ENCODE peak calls at places on chromosome 4, in seven cellular contexts. W is H1, O is GM12878, B is K562, L is HCT116, H is SK-N-SH, R is HepG2. G is an unnamed sample.

GRCh38 chr4:12576409-12576808 is 907.7 kb downstream of the RAB28 start:
- DNase-seq in W (no peak), O (no peak), B (no peak), L (no peak), H (no peak), R (no peak), G (no peak)

GRCh38 chr4:5037553-5038551 is 13.4 kb upstream of the STK32B start:
- DNase-seq in W (no peak), O (no peak), B (peak), L (no peak), H (no peak), R (peak), G (peak)

GRCh38 chr4:140150636-140150885 is 3.4 kb downstream of the MAML3 start:
- DNase-seq in W (no peak), O (no peak), B (peak), L (no peak), H (no peak), R (no peak), G (no peak)

GRCh38 chr4:88619973-88620372 is 27.7 kb downstream of the HERC3 start:
- DNase-seq in W (no peak), O (no peak), B (no peak), L (no peak), H (no peak), R (no peak), G (no peak)

GRCh38 chr4:121950212-121950679 is 1.6 kb downstream of the TRPC3 start:
- DNase-seq in W (peak), O (no peak), B (peak), L (peak), H (peak), R (peak), G (no peak)

GRCh38 chr4:169115897-169116254 is 105.8 kb upstream of the CBR4 start:
- DNase-seq in W (no peak), O (no peak), B (peak), L (peak), H (no peak), R (no peak), G (no peak)

GRCh38 chr4:84363256-84363655 is 135.8 kb downstream of the NKX6-1 start:
- DNase-seq in W (no peak), O (no peak), B (no peak), L (no peak), H (no peak), R (no peak), G (no peak)

GRCh38 chr4:16256343-16256742 is 30.1 kb upstream of the TAPT1 start:
- DNase-seq in W (no peak), O (no peak), B (no peak), L (no peak), H (no peak), R (no peak), G (no peak)

GRCh38 chr4:94561249-94562024 is 109.7 kb downstream of the PDLIM5 start:
- DNase-seq in W (no peak), O (no peak), B (no peak), L (no peak), H (no peak), R (no peak), G (no peak)

GRCh38 chr4:28444886-28445496 is 1584.3 kb downstream of the STIM2 start:
- DNase-seq in W (no peak), O (no peak), B (no peak), L (no peak), H (no peak), R (no peak), G (no peak)

GRCh38 chr4:33924239-33924638 is 2320.1 kb downstream of the ARAP2 start:
- DNase-seq in W (no peak), O (no peak), B (peak), L (peak), H (no peak), R (no peak), G (no peak)

GRCh38 chr4:90317785-90318184 is 190.6 kb downstream of the CCSER1 start:
- DNase-seq in W (no peak), O (no peak), B (no peak), L (peak), H (no peak), R (no peak), G (no peak)

GRCh38 chr4:8688041-8688907 is 95.7 kb downstream of the CPZ start:
- DNase-seq in W (peak), O (no peak), B (peak), L (peak), H (peak), R (no peak), G (peak)

GRCh38 chr4:67087897-67088296 is 457.4 kb downstream of the CENPC start:
- DNase-seq in W (peak), O (no peak), B (peak), L (peak), H (peak), R (peak), G (peak)

GRCh38 chr4:47213971-47214370 is 182.6 kb downstream of the GABRB1 start:
- DNase-seq in W (no peak), O (no peak), B (no peak), L (no peak), H (no peak), R (peak), G (no peak)

GRCh38 chr4:83708500-83709175 is 172.7 kb downstream of the GPAT3 start:
- DNase-seq in W (no peak), O (no peak), B (no peak), L (no peak), H (no peak), R (no peak), G (no peak)

GRCh38 chr4:27398911-27399310 is 538.3 kb downstream of the STIM2 start:
- DNase-seq in W (no peak), O (no peak), B (no peak), L (no peak), H (no peak), R (no peak), G (no peak)

GRCh38 chr4:139015269-139015947 is at the start of gene NOCT:
- DNase-seq in W (peak), O (peak), B (peak), L (peak), H (peak), R (peak), G (peak)

GRCh38 chr4:138696771-138697170 is 318.8 kb upstream of the NOCT start:
- DNase-seq in W (no peak), O (no peak), B (no peak), L (no peak), H (no peak), R (no peak), G (no peak)

GRCh38 chr4:133581971-133582619 is 433.0 kb downstream of the PCDH10 start:
- DNase-seq in W (no peak), O (no peak), B (no peak), L (no peak), H (no peak), R (no peak), G (no peak)

GRCh38 chr4:102815981-102816380 is 11.4 kb downstream of the UBE2D3 start:
- DNase-seq in W (no peak), O (no peak), B (no peak), L (no peak), H (no peak), R (peak), G (no peak)

GRCh38 chr4:166941629-166942028 is 292.7 kb downstream of the SPOCK3 start:
- DNase-seq in W (no peak), O (peak), B (no peak), L (peak), H (no peak), R (no peak), G (no peak)

GRCh38 chr4:95091272-95091671 is 333.5 kb downstream of the BMPR1B start:
- DNase-seq in W (no peak), O (no peak), B (no peak), L (no peak), H (no peak), R (no peak), G (peak)

GRCh38 chr4:55636622-55636999 is 513 bp upstream of the NMU start:
- DNase-seq in W (peak), O (no peak), B (peak), L (no peak), H (peak), R (no peak), G (no peak)

GRCh38 chr4:187422655-187423054 is 572.9 kb upstream of the ZFP42 start:
- DNase-seq in W (no peak), O (no peak), B (peak), L (no peak), H (no peak), R (no peak), G (no peak)

GRCh38 chr4:52572936-52573485 is 86.1 kb downstream of the USP46 start:
- DNase-seq in W (no peak), O (no peak), B (no peak), L (no peak), H (no peak), R (no peak), G (no peak)

GRCh38 chr4:16213107-16213506 is 13.2 kb downstream of the TAPT1 start:
- DNase-seq in W (no peak), O (no peak), B (no peak), L (no peak), H (no peak), R (no peak), G (no peak)

GRCh38 chr4:75717332-75717873 is 7.0 kb upstream of the USO1 start:
- DNase-seq in W (peak), O (no peak), B (no peak), L (no peak), H (no peak), R (no peak), G (no peak)

GRCh38 chr4:123699823-123700822 is 303.5 kb downstream of the SPRY1 start:
- DNase-seq in W (no peak), O (no peak), B (no peak), L (no peak), H (no peak), R (peak), G (no peak)

GRCh38 chr4:173039617-173040176 is 128.9 kb upstream of the GALNT7 start:
- DNase-seq in W (no peak), O (no peak), B (no peak), L (no peak), H (no peak), R (no peak), G (no peak)

GRCh38 chr4:52914051-52914605 is 52.0 kb downstream of the RASL11B start:
- DNase-seq in W (no peak), O (no peak), B (no peak), L (no peak), H (no peak), R (peak), G (no peak)

GRCh38 chr4:185192059-185192458 is 11.7 kb downstream of the CFAP97 start:
- DNase-seq in W (no peak), O (no peak), B (no peak), L (no peak), H (no peak), R (no peak), G (no peak)

GRCh38 chr4:177448850-177449249 is 6.6 kb upstream of the AGA start:
- DNase-seq in W (no peak), O (no peak), B (no peak), L (no peak), H (no peak), R (no peak), G (no peak)

GRCh38 chr4:10917475-10918103 is 233.0 kb upstream of the CLNK start:
- DNase-seq in W (no peak), O (no peak), B (no peak), L (no peak), H (no peak), R (no peak), G (peak)
- TF ChIP-seq JUND in W (no peak), O (no peak), B (no peak), L (no peak), H (no peak), R (no peak), G (no peak)

GRCh38 chr4:137530176-137530575 is 2.1 kb downstream of the PCDH18 start:
- DNase-seq in W (no peak), O (no peak), B (no peak), L (no peak), H (no peak), R (no peak), G (no peak)
- TF ChIP-seq JUND in W (no peak), O (no peak), B (no peak), L (no peak), H (no peak), R (no peak), G (no peak)

GRCh38 chr4:87497141-87497540 is 32.0 kb downstream of the SPARCL1 start:
- DNase-seq in W (peak), O (no peak), B (peak), L (no peak), H (no peak), R (no peak), G (no peak)
- TF ChIP-seq JUND in W (no peak), O (no peak), B (no peak), L (no peak), H (no peak), R (no peak), G (no peak)

GRCh38 chr4:3213661-3214250 is 35.2 kb upstream of the MSANTD1 start:
- DNase-seq in W (no peak), O (no peak), B (no peak), L (no peak), H (no peak), R (no peak), G (no peak)

GRCh38 chr4:3211866-3212265 is 37.1 kb upstream of the MSANTD1 start:
- DNase-seq in W (no peak), O (no peak), B (no peak), L (no peak), H (no peak), R (no peak), G (no peak)

GRCh38 chr4:3215256-3215655 is 33.7 kb upstream of the MSANTD1 start:
- DNase-seq in W (no peak), O (no peak), B (no peak), L (no peak), H (no peak), R (no peak), G (peak)

GRCh38 chr4:3212391-3213100 is 36.4 kb upstream of the MSANTD1 start:
- DNase-seq in W (no peak), O (no peak), B (no peak), L (no peak), H (no peak), R (no peak), G (no peak)

DNA sequence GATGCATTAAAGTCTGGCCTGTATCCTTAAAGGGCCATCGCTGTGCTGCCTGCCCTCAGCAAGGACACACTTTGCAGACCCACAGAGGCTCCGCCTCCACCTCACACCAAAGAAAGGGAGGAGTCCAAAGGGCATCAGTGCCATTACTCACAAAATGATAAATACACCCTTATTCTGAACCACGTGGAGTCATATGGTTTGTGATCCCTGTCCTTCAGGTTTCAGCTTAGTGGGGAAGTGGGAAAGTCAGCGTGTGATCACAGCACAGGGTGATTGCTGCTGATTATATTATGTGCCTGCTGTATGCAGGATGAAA is 35.9 kb upstream of the MSANTD1 start:
- DNase-seq in W (no peak), O (no peak), B (no peak), L (no peak), H (no peak), R (peak), G (no peak)
- TF ChIP-seq JUND in W (no peak), O (no peak), B (no peak), L (no peak), H (no peak), R (no peak), G (no peak)

DNA sequence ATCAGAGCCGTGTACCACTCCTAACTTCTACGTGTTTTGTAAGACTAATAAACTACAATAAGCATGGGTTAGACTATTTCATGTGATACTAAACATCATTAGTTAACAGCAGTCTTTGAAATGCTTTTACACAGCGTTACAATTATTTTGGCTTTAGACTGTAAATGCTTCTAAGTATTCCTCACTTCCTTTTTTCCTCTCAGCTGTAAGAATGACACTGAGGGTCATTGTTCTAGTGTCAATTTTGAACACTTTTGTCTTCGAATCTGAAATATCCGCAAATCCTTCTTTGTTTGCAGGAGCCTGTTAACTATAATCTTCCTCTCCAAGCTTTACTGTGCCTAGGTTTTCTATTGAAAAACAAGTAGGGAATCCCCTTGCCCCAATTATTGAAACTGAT is 1.5 kb downstream of the ABCE1 start:
- DNase-seq in W (no peak), O (no peak), B (no peak), L (no peak), H (no peak), R (peak), G (no peak)
- TF ChIP-seq JUND in W (no peak), O (no peak), B (no peak), L (no peak), H (no peak), R (no peak), G (no peak)

DNA sequence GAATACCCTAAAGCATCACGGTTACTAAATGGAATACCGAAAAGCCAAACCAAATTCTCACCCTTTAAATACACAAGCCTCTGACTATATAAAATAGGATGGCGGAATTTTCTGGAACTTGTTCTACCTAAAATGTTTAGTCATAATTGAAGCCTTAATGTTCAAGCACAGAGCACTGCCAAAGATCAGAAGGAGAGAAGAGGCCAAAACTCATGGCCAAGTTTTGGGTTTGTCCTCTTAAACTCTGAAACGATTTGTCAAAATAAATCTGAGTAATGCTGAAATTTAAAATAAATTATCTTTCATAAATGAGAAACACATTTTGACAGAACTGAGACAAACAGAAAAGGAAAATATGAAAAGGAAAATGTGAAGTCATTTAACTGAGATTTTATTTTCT is 47.3 kb upstream of the ZNF518B start:
- DNase-seq in W (no peak), O (no peak), B (no peak), L (no peak), H (no peak), R (no peak), G (no peak)
- TF ChIP-seq JUND in W (no peak), O (no peak), B (no peak), L (no peak), H (no peak), R (no peak), G (no peak)

G was measured in T47D.